ENCODE peak calls at places on chromosomes 13 and 19, in nine cellular contexts. C, Y, X, R, T, J, B, E and W are unnamed samples.

GRCh38 chr13:47087841-47088240 is 191.0 kb upstream of the HTR2A start:
- DNase-seq in C (no peak), Y (no peak), X (no peak), R (peak), T (no peak), J (no peak), B (no peak), E (peak), W (no peak)

GRCh38 chr13:24276310-24276709 is 33.1 kb upstream of the C1QTNF9 start:
- DNase-seq in C (no peak), Y (no peak), X (no peak), R (no peak), T (no peak), J (no peak), B (no peak), E (no peak), W (no peak)

GRCh38 chr13:113991191-113991669 is 17.4 kb upstream of the C13orf46 start:
- DNase-seq in C (no peak), Y (no peak), X (no peak), R (no peak), T (no peak), J (peak), B (no peak), E (no peak), W (no peak)

GRCh38 chr13:106595623-106596022 is 27.7 kb upstream of the ARGLU1 start:
- DNase-seq in C (no peak), Y (no peak), X (no peak), R (no peak), T (no peak), J (no peak), B (no peak), E (no peak), W (no peak)

GRCh38 chr19:32691952-32692726 is 518 bp downstream of the NUDT19 start:
- DNase-seq in C (no peak), Y (peak), X (peak), R (peak), T (peak), J (no peak), B (peak), E (no peak), W (peak)

GRCh38 chr13:34419025-34419424 is 523.0 kb upstream of the NBEA start:
- DNase-seq in C (peak), Y (no peak), X (no peak), R (no peak), T (no peak), J (no peak), B (no peak), E (no peak), W (no peak)

GRCh38 chr13:105990256-105990958 is 545.1 kb downstream of the EFNB2 start:
- DNase-seq in C (no peak), Y (no peak), X (no peak), R (peak), T (no peak), J (no peak), B (no peak), E (no peak), W (no peak)

GRCh38 chr13:79194272-79194671 is 211.8 kb downstream of the RBM26 start:
- DNase-seq in C (no peak), Y (no peak), X (no peak), R (no peak), T (no peak), J (no peak), B (no peak), E (no peak), W (no peak)

GRCh38 chr19:42497492-42498226 is 30.6 kb downstream of the CEACAM1 start:
- DNase-seq in C (no peak), Y (no peak), X (no peak), R (no peak), T (no peak), J (peak), B (no peak), E (no peak), W (no peak)

GRCh38 chr13:113305208-113305607 is 8.2 kb downstream of the LAMP1 start:
- DNase-seq in C (no peak), Y (no peak), X (no peak), R (peak), T (no peak), J (no peak), B (no peak), E (no peak), W (peak)

GRCh38 chr19:48724796-48725753 is 5.5 kb upstream of the MAMSTR start:
- DNase-seq in C (peak), Y (peak), X (peak), R (peak), T (no peak), J (peak), B (no peak), E (peak), W (peak)

GRCh38 chr19:5539431-5539833 is 28.3 kb downstream of the TINCR start:
- DNase-seq in C (peak), Y (peak), X (no peak), R (no peak), T (no peak), J (peak), B (peak), E (no peak), W (no peak)

GRCh38 chr13:35162420-35162819 is 220.3 kb downstream of the NBEA start:
- DNase-seq in C (no peak), Y (no peak), X (no peak), R (no peak), T (no peak), J (no peak), B (no peak), E (no peak), W (no peak)

GRCh38 chr19:47093254-47093653 is 20.3 kb downstream of the ZC3H4 start:
- DNase-seq in C (no peak), Y (no peak), X (no peak), R (peak), T (peak), J (no peak), B (no peak), E (no peak), W (no peak)

GRCh38 chr13:27273658-27274425 is 3.2 kb downstream of the RASL11A start:
- DNase-seq in C (no peak), Y (no peak), X (no peak), R (no peak), T (no peak), J (peak), B (no peak), E (no peak), W (no peak)

GRCh38 chr13:51231456-51231855 is 9.3 kb downstream of the FAM124A start:
- DNase-seq in C (no peak), Y (no peak), X (no peak), R (no peak), T (no peak), J (no peak), B (no peak), E (no peak), W (no peak)

GRCh38 chr19:3687393-3687773 is 12.9 kb downstream of the PIP5K1C start:
- DNase-seq in C (no peak), Y (no peak), X (no peak), R (no peak), T (no peak), J (no peak), B (no peak), E (no peak), W (no peak)
- H3K4me3 ChIP-seq in C (no peak), Y (no peak), X (no peak), R (no peak), T (no peak), J (no peak), B (no peak), E (no peak), W (no peak)

DNA sequence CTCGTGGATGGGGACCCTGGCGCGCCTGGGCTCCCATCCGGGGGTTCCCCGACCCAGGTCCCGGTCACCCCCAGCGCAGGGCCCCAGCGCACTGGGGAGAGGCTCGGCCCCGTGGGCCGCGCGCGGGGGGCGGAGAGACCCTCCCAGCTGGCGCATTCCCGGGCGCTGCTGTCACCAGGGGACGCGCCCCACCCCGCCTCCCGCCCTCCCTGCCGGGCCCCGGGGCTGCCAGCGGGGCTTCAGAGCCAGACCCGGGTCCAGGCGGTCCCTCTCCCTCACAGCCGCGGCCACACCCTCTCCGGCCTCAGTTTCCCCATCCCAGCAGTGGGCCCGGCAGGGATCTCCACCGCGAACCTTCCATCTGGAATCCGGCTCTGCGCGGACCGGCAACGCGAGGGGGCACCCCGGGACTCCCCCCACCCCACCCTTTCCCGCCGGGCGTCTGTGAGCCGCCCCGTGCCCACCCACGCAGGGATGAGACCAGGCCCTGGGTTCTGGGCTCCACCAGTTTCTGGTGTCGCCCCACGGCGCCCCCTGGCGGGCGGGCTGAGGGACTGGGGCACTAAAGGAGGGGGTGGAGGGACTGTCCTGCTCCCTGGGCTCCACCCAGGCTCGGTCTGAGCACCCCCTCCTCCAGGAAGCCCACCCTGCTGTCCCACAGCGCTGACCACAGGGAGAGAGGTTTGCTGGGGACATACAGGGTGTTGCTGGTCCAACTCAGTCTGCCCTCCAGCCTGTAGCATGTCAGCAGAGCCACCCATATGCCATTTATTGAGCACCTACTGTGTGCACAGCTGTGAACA is 874 bp upstream of the ADAMTSL5 start:
- DNase-seq in C (peak), Y (peak), X (peak), R (peak), T (peak), J (peak), B (peak), E (no peak), W (peak)
- TF ChIP-seq CTCF in C (peak), Y (peak), X (peak), R (peak), T (peak), J (peak), B (peak), E (peak), W (peak)

DNA sequence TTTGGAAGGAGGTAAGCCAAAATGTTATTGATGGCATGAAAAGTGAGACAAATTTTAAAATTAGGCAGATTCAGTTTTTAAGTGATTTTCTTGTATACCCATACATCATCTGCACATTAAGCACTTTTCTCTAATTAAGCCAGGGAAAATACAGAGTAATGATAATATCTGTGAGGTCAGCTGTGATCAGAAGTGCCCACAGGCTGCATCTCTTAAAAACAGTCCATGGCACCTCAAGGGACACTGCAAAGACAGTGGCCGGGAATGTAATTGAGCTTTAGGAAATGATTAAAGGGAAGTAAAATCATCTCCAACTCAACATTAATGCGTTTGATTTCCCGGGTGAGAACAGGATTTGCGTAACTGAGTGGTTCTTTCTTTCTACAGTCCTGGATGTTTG is 2.0 kb downstream of the COL4A1 start:
- DNase-seq in C (no peak), Y (no peak), X (no peak), R (peak), T (no peak), J (no peak), B (no peak), E (no peak), W (no peak)
- H3K4me3 ChIP-seq in C (no peak), Y (peak), X (no peak), R (no peak), T (peak), J (no peak), B (no peak), E (peak), W (peak)

DNA sequence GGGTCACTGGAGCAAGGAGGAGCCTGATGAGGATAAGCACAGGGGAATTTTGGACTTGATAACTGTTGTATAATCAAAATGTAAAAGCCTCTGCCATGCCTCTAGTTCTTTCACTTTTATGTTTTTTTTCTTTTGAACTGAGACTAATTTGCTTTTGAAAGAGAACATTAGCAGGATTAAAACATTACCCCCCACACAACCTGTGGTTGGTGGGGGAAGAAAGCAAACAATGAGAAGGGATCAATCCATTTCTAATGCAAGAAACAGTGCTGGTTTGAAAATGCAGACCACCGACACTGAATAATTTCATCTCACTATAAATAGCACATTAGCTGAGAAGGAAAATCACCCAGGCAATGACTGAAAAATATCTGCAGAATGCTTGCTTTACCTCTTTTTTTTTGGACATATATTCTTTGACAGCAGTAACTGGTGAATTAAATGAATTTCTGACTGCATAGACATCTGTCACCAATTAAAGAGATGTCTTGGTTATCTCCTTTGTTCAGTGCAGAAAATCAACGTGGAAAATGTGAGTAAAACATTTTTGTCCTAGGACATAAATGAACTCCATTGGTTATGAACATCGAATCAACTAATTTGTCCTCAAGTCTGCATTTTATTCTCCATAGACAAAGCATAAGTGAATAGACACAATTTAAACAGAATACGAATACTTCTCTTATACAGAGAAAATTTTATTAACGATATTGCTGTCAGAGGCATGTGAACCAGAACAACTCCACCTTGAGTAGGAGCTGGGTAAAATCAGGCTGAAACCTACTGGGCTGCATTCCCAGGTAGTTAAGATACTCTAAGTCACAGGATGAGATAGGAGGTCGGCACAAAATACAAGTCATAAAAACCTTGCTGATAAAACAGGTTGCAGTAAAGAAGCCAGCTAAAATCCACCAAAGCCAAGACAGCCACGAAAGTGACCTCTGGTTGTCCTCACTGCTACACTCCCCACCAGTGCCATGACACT is 48.8 kb upstream of the TRPC4 start:
- DNase-seq in C (no peak), Y (peak), X (no peak), R (no peak), T (no peak), J (no peak), B (no peak), E (no peak), W (no peak)
- TF ChIP-seq CTCF in C (no peak), Y (no peak), X (no peak), R (no peak), T (no peak), J (no peak), B (no peak), E (no peak), W (no peak)

GRCh38 chr19:15609261-15609660 is 5.8 kb upstream of the CYP4F8 start:
- DNase-seq in C (no peak), Y (no peak), X (no peak), R (no peak), T (no peak), J (no peak), B (no peak), E (no peak), W (no peak)

GRCh38 chr19:15614507-15615379 is at the start of gene CYP4F8:
- DNase-seq in C (no peak), Y (no peak), X (no peak), R (no peak), T (no peak), J (no peak), B (no peak), E (no peak), W (no peak)

GRCh38 chr19:15613338-15613737 is 1.7 kb upstream of the CYP4F8 start:
- DNase-seq in C (no peak), Y (no peak), X (no peak), R (no peak), T (no peak), J (no peak), B (no peak), E (no peak), W (no peak)

GRCh38 chr19:15615526-15615925 is 508 bp downstream of the CYP4F8 start:
- DNase-seq in C (no peak), Y (no peak), X (no peak), R (no peak), T (no peak), J (no peak), B (no peak), E (no peak), W (no peak)

GRCh38 chr19:15612342-15612741 is 2.7 kb upstream of the CYP4F8 start:
- DNase-seq in C (no peak), Y (no peak), X (no peak), R (no peak), T (no peak), J (no peak), B (no peak), E (no peak), W (no peak)
- H3K4me3 ChIP-seq in C (no peak), Y (no peak), X (no peak), R (no peak), T (no peak), J (no peak), B (no peak), E (no peak), W (no peak)